ENCODE peak calls at places on chromosome 5, in four cellular contexts. I is fibroblast of mammary gland; S is stimulated activated CD8-positive, alpha-beta memory T cell treated with anti-CD3 and anti-CD28 coated beads, Interleukin-15, amount 100 ng/mL, for 1 hour; P is WTC11. D is an unnamed sample.

GRCh38 chr5:28505121-28505520 is 1466.7 kb upstream of the CDH9 start:
- DNase-seq in P (no peak), I (no peak), S (no peak), D (no peak)

GRCh38 chr5:153358315-153358976 is 132.0 kb upstream of the GRIA1 start:
- DNase-seq in I (peak), P (no peak), S (no peak), D (no peak)

GRCh38 chr5:143524338-143524929 is 120.9 kb upstream of the NR3C1 start:
- DNase-seq in S (no peak), I (peak), P (no peak), D (no peak)

GRCh38 chr5:21834863-21835262 is 1018.3 kb downstream of the CDH12 start:
- DNase-seq in I (no peak), S (no peak), P (no peak), D (no peak)

GRCh38 chr5:133469252-133469651 is 143.1 kb downstream of the FSTL4 start:
- DNase-seq in P (no peak), I (no peak), S (no peak), D (no peak)

GRCh38 chr5:107985144-107985543 is 314.4 kb upstream of the EFNA5 start:
- DNase-seq in P (no peak), I (peak), S (no peak), D (peak)

GRCh38 chr5:143311428-143311827 is 92.1 kb downstream of the NR3C1 start:
- DNase-seq in P (no peak), I (peak), S (no peak), D (peak)

GRCh38 chr5:76754765-76755164 is 38.8 kb downstream of the F2R start:
- DNase-seq in P (no peak), S (no peak), I (no peak), D (no peak)

GRCh38 chr5:156819967-156820581 is 30.0 kb upstream of the PPP1R2B start:
- DNase-seq in P (peak), I (no peak), S (no peak), D (no peak)

GRCh38 chr5:133317558-133317957 is 265.7 kb downstream of the HSPA4 start:
- DNase-seq in P (no peak), I (no peak), S (no peak), D (no peak)

GRCh38 chr5:62585751-62586150 is 7.1 kb downstream of the LRRC70 start:
- DNase-seq in I (no peak), S (no peak), P (no peak), D (peak)

GRCh38 chr5:104513194-104513602 is 950.6 kb upstream of the NUDT12 start:
- DNase-seq in S (no peak), I (peak), P (no peak), D (peak)

GRCh38 chr5:156476704-156477103 is 149.7 kb downstream of the SGCD start:
- DNase-seq in S (no peak), P (no peak), I (no peak), D (no peak)

GRCh38 chr5:155822177-155822576 is 504.8 kb upstream of the SGCD start:
- DNase-seq in P (peak), I (no peak), S (no peak), D (no peak)

GRCh38 chr5:112738180-112738560 is 485 bp downstream of the APC start:
- DNase-seq in I (peak), S (no peak), P (no peak), D (peak)

GRCh38 chr5:124951676-124952075 is 205.2 kb upstream of the ZNF608 start:
- DNase-seq in P (no peak), I (no peak), S (no peak), D (no peak)

GRCh38 chr5:43007911-43008368 is 32.2 kb downstream of the ANXA2R start:
- DNase-seq in I (peak), P (peak), S (no peak), D (peak)

GRCh38 chr5:33336911-33337620 is 103.7 kb upstream of the TARS1 start:
- DNase-seq in I (peak), S (no peak), P (no peak), D (peak)

GRCh38 chr5:72878854-72879253 is 62.4 kb downstream of the TNPO1 start:
- DNase-seq in I (no peak), P (no peak), S (no peak), D (no peak)

GRCh38 chr5:146717951-146718350 is 160.6 kb downstream of the PPP2R2B start:
- DNase-seq in P (no peak), S (no peak), I (no peak), D (no peak)

GRCh38 chr5:134184155-134185135 is 7.7 kb upstream of the SKP1 start:
- DNase-seq in I (peak), S (peak), P (peak), D (peak)

GRCh38 chr5:39639618-39640078 is 214.9 kb upstream of the DAB2 start:
- DNase-seq in P (no peak), S (no peak), I (peak), D (peak)